ENCODE peak calls at places on chromosomes 4 and X, in eight cellular contexts. Z is stomach, F is A549, A is tibial nerve, N is K562, B is ovary, K is H1, E is transverse colon. S is an unnamed sample.

GRCh38 chrX:133307637-133308485 is 89.7 kb upstream of the TFDP3 start:
- DNase-seq in A (no peak), E (peak), K (peak), B (no peak), F (no peak), N (no peak), Z (no peak), S (no peak)

GRCh38 chrX:33840176-33840575 is 291.9 kb downstream of the FAM47A start:
- DNase-seq in N (no peak), E (no peak), F (no peak), K (no peak), B (no peak), A (no peak), Z (no peak), S (no peak)

GRCh38 chrX:45517090-45517973 is 316.7 kb upstream of the DIPK2B start:
- DNase-seq in F (peak), E (no peak), B (no peak), Z (no peak), K (no peak), A (no peak), N (no peak), S (no peak)

GRCh38 chr4:1575418-1576199 is 108.5 kb downstream of the FAM53A start:
- DNase-seq in N (no peak), Z (no peak), B (no peak), F (no peak), K (no peak), A (no peak), E (no peak), S (peak)

GRCh38 chrX:40278340-40279090 is 180.8 kb upstream of the BCOR start:
- DNase-seq in N (no peak), E (no peak), K (no peak), A (no peak), F (peak), Z (no peak), B (no peak), S (no peak)

GRCh38 chr4:113683143-113683542 is 78.4 kb downstream of the CAMK2D start:
- DNase-seq in F (no peak), B (no peak), Z (no peak), E (peak), A (no peak), N (no peak), K (no peak), S (no peak)

GRCh38 chr4:69684821-69685220 is 31.8 kb upstream of the UGT2A1 start:
- DNase-seq in Z (no peak), B (no peak), A (no peak), K (no peak), F (no peak), N (no peak), E (no peak), S (no peak)

GRCh38 chrX:52983526-52983925 is 25.2 kb upstream of the FAM156A start:
- DNase-seq in A (no peak), Z (no peak), B (no peak), F (no peak), K (no peak), N (no peak), E (no peak), S (no peak)

GRCh38 chrX:21524008-21524407 is 134.1 kb downstream of the KLHL34 start:
- DNase-seq in E (no peak), B (no peak), F (no peak), A (no peak), N (no peak), K (no peak), Z (no peak), S (no peak)

GRCh38 chr4:150501019-150501727 is 80.8 kb upstream of the MAB21L2 start:
- DNase-seq in E (no peak), A (no peak), Z (no peak), N (no peak), B (no peak), F (peak), K (no peak), S (no peak)

GRCh38 chr4:15677507-15677988 is 4.1 kb upstream of the FAM200B start:
- DNase-seq in K (no peak), B (no peak), F (peak), Z (peak), A (no peak), N (no peak), E (peak), S (no peak)

GRCh38 chr4:75498041-75498440 is 16.2 kb downstream of the RCHY1 start:
- DNase-seq in Z (no peak), B (no peak), F (no peak), A (no peak), K (no peak), E (no peak), N (no peak), S (no peak)
- TF ChIP-seq EP300 in Z (no peak), B (no peak), F (no peak), A (no peak), K (no peak), E (no peak), N (no peak), S (no peak)

DNA sequence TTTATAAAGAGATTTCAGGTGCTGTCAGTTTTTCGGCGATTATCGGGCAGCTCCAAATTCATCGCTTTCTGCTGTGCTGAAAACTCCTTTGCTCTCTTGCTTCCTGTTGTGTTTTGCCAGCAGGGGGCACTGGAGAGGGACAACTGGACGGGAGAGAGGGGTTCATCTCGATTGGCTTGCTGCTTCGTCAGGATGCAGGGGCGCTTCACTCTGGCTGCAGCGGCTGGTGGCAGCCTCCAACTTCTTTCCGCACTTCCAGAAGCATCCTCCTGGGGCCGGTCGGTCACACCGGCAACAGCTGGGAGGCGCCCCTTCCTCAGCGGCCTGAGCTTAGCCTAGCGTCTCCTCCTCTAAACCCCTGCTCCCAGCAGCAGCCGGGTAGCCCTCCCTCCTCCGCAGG is 29.5 kb downstream of the MSL3 start:
- DNase-seq in E (peak), B (peak), A (peak), N (peak), Z (peak), K (peak), F (peak), S (peak)
- TF ChIP-seq EP300 in E (no peak), B (no peak), A (no peak), N (no peak), Z (no peak), K (no peak), F (no peak), S (no peak)

GRCh38 chrX:54639346-54640102 is 109.5 kb downstream of the GNL3L start:
- DNase-seq in F (peak), A (peak), E (peak), K (peak), B (peak), N (peak), Z (peak), S (peak)

GRCh38 chrX:54640103-54640428 is 110.0 kb downstream of the GNL3L start:
- DNase-seq in A (no peak), K (no peak), F (no peak), N (no peak), B (no peak), Z (no peak), E (no peak), S (no peak)

GRCh38 chrX:54639018-54639345 is 109.0 kb downstream of the GNL3L start:
- DNase-seq in K (no peak), F (no peak), Z (no peak), E (no peak), A (no peak), N (no peak), B (no peak), S (no peak)

GRCh38 chrX:54641530-54641929 is 111.5 kb downstream of the GNL3L start:
- DNase-seq in K (no peak), N (no peak), A (no peak), E (no peak), F (no peak), Z (no peak), B (no peak), S (no peak)

GRCh38 chrX:54640721-54641120 is 110.7 kb downstream of the GNL3L start:
- DNase-seq in F (no peak), Z (no peak), E (no peak), B (no peak), K (no peak), N (no peak), A (no peak), S (no peak)
- TF ChIP-seq EP300 in F (no peak), Z (no peak), E (no peak), B (no peak), K (no peak), N (no peak), A (no peak), S (no peak)

GRCh38 chr4:48329193-48329592 is 12.1 kb upstream of the SLAIN2 start:
- DNase-seq in B (no peak), N (no peak), E (no peak), A (no peak), Z (no peak), F (peak), K (no peak), S (no peak)
- TF ChIP-seq EP300 in B (no peak), N (no peak), E (no peak), A (no peak), Z (no peak), F (no peak), K (no peak), S (no peak)

GRCh38 chr4:7306566-7306965 is 114.2 kb downstream of the SORCS2 start:
- DNase-seq in F (no peak), A (no peak), Z (no peak), N (no peak), E (no peak), K (no peak), B (no peak), S (no peak)
- TF ChIP-seq EP300 in F (no peak), A (no peak), Z (no peak), N (no peak), E (no peak), K (no peak), B (no peak), S (no peak)

GRCh38 chr4:170128219-170128804 is 38.6 kb upstream of the AADAT start:
- DNase-seq in F (no peak), Z (no peak), E (no peak), A (no peak), K (no peak), B (no peak), N (no peak), S (no peak)
- TF ChIP-seq EP300 in F (no peak), Z (no peak), E (no peak), A (no peak), K (no peak), B (no peak), N (no peak), S (no peak)

GRCh38 chr4:100738388-100739165 is 220.8 kb upstream of the EMCN start:
- DNase-seq in B (no peak), Z (peak), E (peak), A (no peak), F (peak), N (no peak), K (peak), S (no peak)
- TF ChIP-seq EP300 in B (no peak), Z (no peak), E (no peak), A (no peak), F (no peak), N (no peak), K (no peak), S (no peak)

S was measured in upper lobe of left lung.